ENCODE peak calls at places on chromosomes 3 and 15, in four cellular contexts. R is GM04504, W is AG04450, X is BE2C. P is an unnamed sample.

GRCh38 chr15:73930371-73930770 is 4.1 kb downstream of the LOXL1 start:
- DNase-seq in W (peak; percentile 66), R (peak; percentile 74), X (no peak), P (no peak)

GRCh38 chr3:45113625-45114050 is 32.5 kb downstream of the CDCP1 start:
- DNase-seq in W (no peak), X (no peak), R (no peak), P (no peak)

GRCh38 chr3:115903843-115904242 is 280.5 kb downstream of the GAP43 start:
- DNase-seq in W (no peak), X (no peak), R (no peak), P (peak; percentile 39)

GRCh38 chr3:37779289-37780152 is 82.2 kb upstream of the CTDSPL start:
- DNase-seq in X (peak; percentile 20), R (peak; percentile 50), W (peak; percentile 55), P (peak; percentile 36)

GRCh38 chr15:46677491-46677890 is 1039.8 kb upstream of the SEMA6D start:
- DNase-seq in W (no peak), R (no peak), X (no peak), P (no peak)

GRCh38 chr3:149016669-149017541 is 25.6 kb downstream of the GYG1 start:
- DNase-seq in R (peak; percentile 75), X (no peak), W (peak; percentile 78), P (peak; percentile 65)

GRCh38 chr3:123582315-123582714 is 2.5 kb downstream of the HACD2 start:
- DNase-seq in R (no peak), X (no peak), W (no peak), P (no peak)

GRCh38 chr3:61521229-61521628 is 40.1 kb upstream of the PTPRG start:
- DNase-seq in X (no peak), W (no peak), R (no peak), P (no peak)

GRCh38 chr15:77497942-77498361 is 77.3 kb downstream of the HMG20A start:
- DNase-seq in X (no peak), R (no peak), W (no peak), P (no peak)

P was measured in HS-27A.